ENCODE peak calls at places on chromosomes 5 and 9, in nine cellular contexts. M, E, V, Y, Q, X, L, I and G are unnamed samples. For H3K4me1, the result is how much of the 10 kb centered on the place peaks cover.

GRCh38 chr5:2240118-2240904 is 357.6 kb upstream of the IRX4 start:
- DNase-seq in M (no peak), E (no peak), V (no peak), Y (no peak), Q (no peak), X (no peak), L (no peak), I (no peak), G (no peak)

GRCh38 chr9:124099860-124100259 is 88.3 kb downstream of the LHX2 start:
- DNase-seq in M (no peak), E (no peak), V (no peak), Y (no peak), Q (no peak), X (no peak), L (no peak), I (no peak), G (no peak)

GRCh38 chr5:11383506-11384095 is 520.6 kb downstream of the CTNND2 start:
- DNase-seq in M (no peak), E (no peak), V (no peak), Y (no peak), Q (no peak), X (no peak), L (no peak), I (no peak), G (no peak)

GRCh38 chr5:125357660-125358059 is 611.2 kb upstream of the ZNF608 start:
- DNase-seq in M (no peak), E (no peak), V (no peak), Y (no peak), Q (no peak), X (no peak), L (no peak), I (no peak), G (no peak)

GRCh38 chr9:83081846-83082245 is 18.9 kb upstream of the RASEF start:
- DNase-seq in M (no peak), E (no peak), V (no peak), Y (no peak), Q (no peak), X (no peak), L (no peak), I (no peak), G (no peak)

GRCh38 chr9:72363908-72364678 is 915 bp downstream of the ZFAND5 start:
- DNase-seq in M (peak), E (peak), V (peak), Y (peak), Q (peak), X (peak), L (peak), I (peak), G (peak)

GRCh38 chr9:14348241-14349140 is 34.5 kb upstream of the NFIB start:
- DNase-seq in M (no peak), E (no peak), V (no peak), Y (peak), Q (no peak), X (no peak), L (no peak), I (peak), G (no peak)

GRCh38 chr5:91436241-91436640 is 53.1 kb upstream of the ARRDC3 start:
- DNase-seq in M (no peak), E (no peak), V (no peak), Y (no peak), Q (no peak), X (no peak), L (no peak), I (no peak), G (no peak)

GRCh38 chr5:145237843-145238242 is 597.3 kb downstream of the PRELID2 start:
- DNase-seq in M (no peak), E (no peak), V (peak), Y (peak), Q (no peak), X (peak), L (peak), I (no peak), G (no peak)

GRCh38 chr5:56352808-56353590 is 119.9 kb upstream of the ANKRD55 start:
- DNase-seq in M (no peak), E (no peak), V (no peak), Y (no peak), Q (no peak), X (no peak), L (no peak), I (no peak), G (no peak)

GRCh38 chr5:109743770-109744212 is 54.1 kb downstream of the MAN2A1 start:
- DNase-seq in M (no peak), E (no peak), V (no peak), Y (peak), Q (no peak), X (peak), L (peak), I (no peak), G (no peak)

GRCh38 chr9:131641618-131642495 is 96.5 kb downstream of the PRRT1B start:
- DNase-seq in M (no peak), E (no peak), V (peak), Y (no peak), Q (peak), X (no peak), L (no peak), I (no peak), G (no peak)

GRCh38 chr5:73266925-73267775 is 94.2 kb downstream of the TMEM174 start:
- DNase-seq in M (no peak), E (no peak), V (no peak), Y (no peak), Q (no peak), X (peak), L (peak), I (no peak), G (no peak)

GRCh38 chr5:150283904-150284303 is 5.7 kb downstream of the CAMK2A start:
- DNase-seq in M (no peak), E (no peak), V (no peak), Y (no peak), Q (peak), X (no peak), L (no peak), I (no peak), G (no peak)

GRCh38 chr5:100777680-100778281 is 125.3 kb downstream of the ST8SIA4 start:
- DNase-seq in M (no peak), E (no peak), V (peak), Y (no peak), Q (no peak), X (peak), L (peak), I (no peak), G (no peak)

GRCh38 chr9:100282388-100282719 is 70.4 kb downstream of the TEX10 start:
- DNase-seq in M (no peak), E (no peak), V (no peak), Y (no peak), Q (no peak), X (no peak), L (no peak), I (no peak), G (no peak)

GRCh38 chr5:50359187-50359586 is 81.9 kb downstream of the EMB start:
- DNase-seq in M (no peak), E (no peak), V (no peak), Y (no peak), Q (no peak), X (no peak), L (no peak), I (no peak), G (no peak)

GRCh38 chr9:110351009-110351467 is 13.4 kb upstream of the TXNDC8 start:
- DNase-seq in M (no peak), E (no peak), V (peak), Y (no peak), Q (no peak), X (no peak), L (peak), I (no peak), G (no peak)

GRCh38 chr5:39433123-39433522 is 8.3 kb upstream of the DAB2 start:
- DNase-seq in M (no peak), E (no peak), V (no peak), Y (no peak), Q (no peak), X (no peak), L (no peak), I (no peak), G (no peak)

GRCh38 chr9:126499911-126500599 is 113.7 kb upstream of the LMX1B start:
- DNase-seq in M (no peak), E (no peak), V (no peak), Y (peak), Q (peak), X (no peak), L (no peak), I (no peak), G (no peak)

GRCh38 chr9:14030350-14030823 is 283.6 kb downstream of the NFIB start:
- DNase-seq in M (peak), E (no peak), V (peak), Y (no peak), Q (no peak), X (no peak), L (peak), I (no peak), G (no peak)

GRCh38 chr9:36029202-36029601 is 7.5 kb upstream of the RECK start:
- DNase-seq in M (no peak), E (no peak), V (no peak), Y (no peak), Q (no peak), X (no peak), L (no peak), I (no peak), G (no peak)

GRCh38 chr5:2722901-2723300 is 28.6 kb downstream of the IRX2 start:
- DNase-seq in M (no peak), E (no peak), V (no peak), Y (no peak), Q (no peak), X (no peak), L (no peak), I (no peak), G (no peak)

GRCh38 chr9:71729816-71730526 is 38.3 kb downstream of the CEMIP2 start:
- DNase-seq in M (no peak), E (no peak), V (no peak), Y (no peak), Q (no peak), X (peak), L (no peak), I (no peak), G (no peak)

GRCh38 chr5:140794594-140795258 is at the start of gene PCDHA2:
- DNase-seq in M (no peak), E (no peak), V (no peak), Y (peak), Q (no peak), X (no peak), L (no peak), I (no peak), G (no peak)

GRCh38 chr5:1511037-1511436 is 12.7 kb downstream of the LPCAT1 start:
- DNase-seq in M (peak), E (peak), V (peak), Y (no peak), Q (peak), X (no peak), L (no peak), I (peak), G (peak)

GRCh38 chr9:22416692-22417060 is 29.9 kb upstream of the DMRTA1 start:
- DNase-seq in M (no peak), E (no peak), V (no peak), Y (peak), Q (no peak), X (no peak), L (no peak), I (no peak), G (no peak)

GRCh38 chr5:142686210-142686734 is 382 bp upstream of the FGF1 start:
- DNase-seq in M (no peak), E (no peak), V (no peak), Y (peak), Q (no peak), X (peak), L (peak), I (no peak), G (no peak)

DNA sequence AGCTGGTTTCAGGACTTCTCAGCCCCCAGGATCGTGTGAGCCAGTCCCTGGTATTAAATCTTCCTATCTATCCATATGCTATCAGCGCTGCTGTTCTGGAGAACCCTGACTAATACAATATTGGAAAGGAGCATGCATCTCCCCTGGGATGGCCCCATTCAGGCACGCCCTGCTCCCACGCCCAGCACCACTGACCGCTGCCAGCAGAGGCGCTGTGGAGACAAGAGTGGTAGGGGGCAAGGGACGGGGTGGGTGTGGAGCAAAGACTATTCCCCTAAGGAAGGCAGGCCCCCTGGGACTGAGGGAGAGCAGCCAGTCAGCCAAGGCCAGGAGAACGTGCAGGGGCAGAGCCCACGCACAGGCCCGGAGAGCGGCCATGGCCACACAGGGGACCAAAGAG is 116.0 kb downstream of the VAV2 start:
- DNase-seq in M (no peak), E (no peak), V (peak), Y (peak), Q (no peak), X (no peak), L (no peak), I (no peak), G (no peak)
- H3K4me1 ChIP-seq in M (under half), E (under half), V (under half), Y (under half), Q (under half), X (under half), L (under half), I (under half), G (under half)

GRCh38 chr5:134119720-134120119 is 5.2 kb downstream of the TCF7 start:
- DNase-seq in M (no peak), E (no peak), V (no peak), Y (no peak), Q (no peak), X (no peak), L (no peak), I (no peak), G (no peak)
- H3K4me3 ChIP-seq in M (no peak), E (no peak), V (no peak), Y (no peak), Q (no peak), X (no peak), L (no peak), I (no peak), G (no peak)

GRCh38 chr5:172542651-172543131 is 88.4 kb upstream of the SH3PXD2B start:
- DNase-seq in M (no peak), E (no peak), V (peak), Y (no peak), Q (no peak), X (no peak), L (no peak), I (no peak), G (peak)

GRCh38 chr5:172543484-172544298 is 89.4 kb upstream of the SH3PXD2B start:
- DNase-seq in M (no peak), E (peak), V (no peak), Y (no peak), Q (no peak), X (no peak), L (no peak), I (no peak), G (peak)

GRCh38 chr5:172544371-172545120 is 90.2 kb upstream of the SH3PXD2B start:
- DNase-seq in M (no peak), E (no peak), V (no peak), Y (no peak), Q (no peak), X (no peak), L (no peak), I (no peak), G (peak)

GRCh38 chr5:172546196-172546595 is 91.9 kb upstream of the SH3PXD2B start:
- DNase-seq in M (no peak), E (no peak), V (no peak), Y (no peak), Q (no peak), X (no peak), L (no peak), I (no peak), G (peak)

DNA sequence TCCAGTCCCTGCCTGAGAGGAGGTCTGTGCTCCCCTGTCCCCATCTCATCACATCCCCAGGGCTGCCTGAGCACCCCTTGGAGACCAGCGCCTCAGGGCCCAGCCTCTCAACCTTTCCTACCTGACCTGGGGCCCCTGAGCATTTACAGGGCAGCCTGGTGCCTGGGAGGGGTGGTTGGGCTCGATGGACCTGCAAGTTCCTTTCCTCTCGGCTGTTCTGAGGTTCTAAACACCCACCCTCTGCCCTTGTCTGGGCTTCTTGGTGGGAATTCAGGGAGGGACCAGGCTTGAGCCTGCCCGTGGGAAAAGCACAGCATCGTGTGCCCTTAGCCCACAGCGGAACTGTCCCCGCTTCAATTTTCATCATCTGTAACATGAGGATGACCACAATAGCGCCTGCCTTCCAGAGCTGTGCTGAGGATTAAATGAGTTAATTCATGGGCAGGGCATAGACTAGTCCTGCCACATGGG is 91.0 kb upstream of the SH3PXD2B start:
- DNase-seq in M (no peak), E (no peak), V (no peak), Y (no peak), Q (no peak), X (no peak), L (no peak), I (no peak), G (peak)
- H3K4me1 ChIP-seq in M (under half), E (under half), V (under half), Y (under half), Q (under half), X (under half), L (under half), I (under half), G (under half)

GRCh38 chr5:43298459-43298858 is 14.8 kb downstream of the HMGCS1 start:
- DNase-seq in M (no peak), E (no peak), V (no peak), Y (no peak), Q (no peak), X (no peak), L (no peak), I (no peak), G (no peak)
- H3K4me3 ChIP-seq in M (no peak), E (no peak), V (no peak), Y (no peak), Q (no peak), X (no peak), L (no peak), I (no peak), G (no peak)

GRCh38 chr9:106918825-106919509 is 56.0 kb downstream of the ZNF462 start:
- DNase-seq in M (no peak), E (no peak), V (no peak), Y (no peak), Q (no peak), X (no peak), L (no peak), I (no peak), G (no peak)

GRCh38 chr9:106915851-106916250 is 52.9 kb downstream of the ZNF462 start:
- DNase-seq in M (no peak), E (no peak), V (no peak), Y (no peak), Q (no peak), X (no peak), L (no peak), I (no peak), G (no peak)

GRCh38 chr9:106916491-106917235 is 53.7 kb downstream of the ZNF462 start:
- DNase-seq in M (no peak), E (no peak), V (peak), Y (peak), Q (no peak), X (peak), L (peak), I (peak), G (no peak)

GRCh38 chr9:106913276-106913675 is 50.3 kb downstream of the ZNF462 start:
- DNase-seq in M (no peak), E (no peak), V (no peak), Y (no peak), Q (no peak), X (no peak), L (no peak), I (no peak), G (no peak)
- H3K4me1 ChIP-seq in M (under half), E (under half), V (under half), Y (half or more), Q (under half), X (under half), L (under half), I (under half), G (under half)

GRCh38 chr9:121269030-121269887 is 1.3 kb downstream of the GSN start:
- DNase-seq in M (no peak), E (no peak), V (peak), Y (peak), Q (no peak), X (peak), L (no peak), I (no peak), G (no peak)
- H3K4me3 ChIP-seq in M (peak), E (peak), V (peak), Y (peak), Q (peak), X (peak), L (peak), I (peak), G (peak)

DNA sequence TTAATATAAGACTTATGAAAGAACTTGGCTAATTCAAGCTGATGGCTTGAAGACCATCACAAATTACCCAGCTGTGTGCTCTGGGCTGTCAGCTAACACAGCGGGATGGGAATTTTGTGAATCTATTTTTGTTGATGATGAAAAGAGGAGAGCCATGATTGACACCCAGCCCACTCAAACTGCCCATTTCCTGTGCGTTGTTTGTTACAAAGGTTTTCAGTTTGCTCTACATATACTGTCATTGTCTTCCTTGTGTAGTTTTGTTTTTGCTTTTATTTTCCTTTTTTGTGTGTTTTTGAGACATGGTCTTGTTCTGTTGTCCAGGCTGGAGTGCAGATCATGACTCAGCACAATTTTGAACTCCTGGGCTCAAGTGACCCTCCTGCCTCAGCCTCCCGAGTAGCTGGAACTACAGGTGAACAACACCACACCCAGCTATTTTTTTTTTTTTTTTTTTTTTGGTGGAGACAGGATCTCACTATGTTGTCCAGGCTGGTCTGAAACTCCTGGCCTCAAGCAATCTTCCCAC is 400.3 kb downstream of the ICE1 start:
- DNase-seq in M (no peak), E (no peak), V (no peak), Y (no peak), Q (no peak), X (no peak), L (no peak), I (no peak), G (no peak)
- H3K4me1 ChIP-seq in M (under half), E (under half), V (under half), Y (under half), Q (under half), X (under half), L (under half), I (under half), G (under half)

GRCh38 chr9:127545196-127546124 is 66.6 kb upstream of the STXBP1 start:
- DNase-seq in M (peak), E (peak), V (peak), Y (no peak), Q (peak), X (peak), L (peak), I (no peak), G (peak)
- H3K4me3 ChIP-seq in M (no peak), E (peak), V (no peak), Y (no peak), Q (no peak), X (no peak), L (no peak), I (no peak), G (no peak)

GRCh38 chr5:44426944-44427343 is 37.7 kb upstream of the FGF10 start:
- DNase-seq in M (no peak), E (no peak), V (no peak), Y (no peak), Q (no peak), X (no peak), L (no peak), I (no peak), G (no peak)
- H3K4me1 ChIP-seq in M (under half), E (under half), V (under half), Y (under half), Q (under half), X (under half), L (under half), I (under half), G (under half)

GRCh38 chr5:53785924-53786323 is 225.5 kb downstream of the NDUFS4 start:
- DNase-seq in M (no peak), E (no peak), V (no peak), Y (no peak), Q (no peak), X (no peak), L (no peak), I (no peak), G (no peak)
- H3K4me3 ChIP-seq in M (no peak), E (no peak), V (no peak), Y (no peak), Q (no peak), X (no peak), L (no peak), I (no peak), G (no peak)